ENCODE peak calls at places on chromosomes 3 and 15, in five cellular contexts. One of them, this sample, is unnamed.

GRCh38 chr15:98077186-98077585 is 116.7 kb downstream of the ARRDC4 start:
- DNase-seq in left cardiac atrium: peak
- DNase-seq in ELF-1: peak
- DNase-seq in GM20000: no peak
- DNase-seq in endothelial cell: no peak
- DNase-seq in this sample: no peak

GRCh38 chr3:17686613-17687012 is 55.8 kb downstream of the TBC1D5 start:
- DNase-seq in GM20000: no peak
- DNase-seq in left cardiac atrium: no peak
- DNase-seq in endothelial cell: peak
- DNase-seq in ELF-1: no peak
- DNase-seq in this sample: no peak

GRCh38 chr3:153290278-153291015 is 128.4 kb downstream of the RAP2B start:
- DNase-seq in left cardiac atrium: no peak
- DNase-seq in endothelial cell: no peak
- DNase-seq in ELF-1: no peak
- DNase-seq in GM20000: no peak
- DNase-seq in this sample: peak

GRCh38 chr3:152621006-152621868 is 213.7 kb upstream of the P2RY1 start:
- DNase-seq in GM20000: no peak
- DNase-seq in endothelial cell: no peak
- DNase-seq in left cardiac atrium: no peak
- DNase-seq in ELF-1: no peak
- DNase-seq in this sample: no peak

GRCh38 chr3:50170689-50171088 is 15.6 kb downstream of the SEMA3F start:
- DNase-seq in endothelial cell: no peak
- DNase-seq in left cardiac atrium: peak
- DNase-seq in ELF-1: no peak
- DNase-seq in GM20000: no peak
- DNase-seq in this sample: no peak

GRCh38 chr3:140078940-140079339 is 144.0 kb downstream of the CLSTN2 start:
- DNase-seq in GM20000: no peak
- DNase-seq in ELF-1: no peak
- DNase-seq in left cardiac atrium: no peak
- DNase-seq in endothelial cell: no peak
- DNase-seq in this sample: no peak

GRCh38 chr15:28919679-28920655 is 34.2 kb downstream of the APBA2 start:
- DNase-seq in ELF-1: no peak
- DNase-seq in left cardiac atrium: no peak
- DNase-seq in endothelial cell: no peak
- DNase-seq in GM20000: no peak
- DNase-seq in this sample: no peak

GRCh38 chr15:41490355-41490754 is 3.3 kb upstream of the ITPKA start:
- DNase-seq in left cardiac atrium: no peak
- DNase-seq in endothelial cell: no peak
- DNase-seq in GM20000: peak
- DNase-seq in ELF-1: peak
- DNase-seq in this sample: no peak

GRCh38 chr3:184604039-184604955 is 42.7 kb downstream of the EPHB3 start:
- DNase-seq in ELF-1: peak
- DNase-seq in left cardiac atrium: no peak
- DNase-seq in endothelial cell: peak
- DNase-seq in GM20000: no peak
- DNase-seq in this sample: no peak

GRCh38 chr15:74144153-74144775 is 13.9 kb downstream of the ISLR2 start:
- DNase-seq in endothelial cell: no peak
- DNase-seq in ELF-1: peak
- DNase-seq in GM20000: no peak
- DNase-seq in left cardiac atrium: no peak
- DNase-seq in this sample: no peak

GRCh38 chr15:75091814-75092213 is 68.4 kb downstream of the PPCDC start:
- DNase-seq in endothelial cell: no peak
- DNase-seq in left cardiac atrium: no peak
- DNase-seq in ELF-1: no peak
- DNase-seq in GM20000: no peak
- DNase-seq in this sample: no peak

GRCh38 chr3:98681486-98681885 is 81.7 kb upstream of the ST3GAL6 start:
- DNase-seq in endothelial cell: no peak
- DNase-seq in GM20000: no peak
- DNase-seq in ELF-1: no peak
- DNase-seq in left cardiac atrium: no peak
- DNase-seq in this sample: no peak

GRCh38 chr3:60046212-60046611 is 996.4 kb upstream of the CFAP20DC start:
- DNase-seq in left cardiac atrium: no peak
- DNase-seq in ELF-1: no peak
- DNase-seq in GM20000: no peak
- DNase-seq in endothelial cell: no peak
- DNase-seq in this sample: no peak

GRCh38 chr3:141218204-141218603 is 13.4 kb upstream of the PXYLP1 start:
- DNase-seq in ELF-1: no peak
- DNase-seq in GM20000: no peak
- DNase-seq in left cardiac atrium: no peak
- DNase-seq in endothelial cell: no peak
- DNase-seq in this sample: no peak

GRCh38 chr15:38217788-38218609 is 34.6 kb upstream of the SPRED1 start:
- DNase-seq in left cardiac atrium: no peak
- DNase-seq in endothelial cell: no peak
- DNase-seq in GM20000: no peak
- DNase-seq in ELF-1: no peak
- DNase-seq in this sample: no peak

GRCh38 chr3:126986001-126986400 is 3.1 kb downstream of the PLXNA1 start:
- DNase-seq in GM20000: no peak
- DNase-seq in endothelial cell: no peak
- DNase-seq in ELF-1: no peak
- DNase-seq in left cardiac atrium: no peak
- DNase-seq in this sample: no peak

GRCh38 chr15:95923797-95924196 is 406.7 kb upstream of the NR2F2 start:
- DNase-seq in left cardiac atrium: no peak
- DNase-seq in GM20000: no peak
- DNase-seq in ELF-1: no peak
- DNase-seq in endothelial cell: no peak
- DNase-seq in this sample: no peak

GRCh38 chr3:124492824-124493223 is 237.4 kb upstream of the UMPS start:
- DNase-seq in ELF-1: peak
- DNase-seq in GM20000: peak
- DNase-seq in endothelial cell: peak
- DNase-seq in left cardiac atrium: peak
- DNase-seq in this sample: no peak

GRCh38 chr3:135051409-135051946 is 256.4 kb downstream of the EPHB1 start:
- DNase-seq in endothelial cell: no peak
- DNase-seq in ELF-1: no peak
- DNase-seq in left cardiac atrium: no peak
- DNase-seq in GM20000: no peak
- DNase-seq in this sample: no peak

GRCh38 chr3:9308298-9308990 is 54.4 kb upstream of the THUMPD3 start:
- DNase-seq in GM20000: no peak
- DNase-seq in left cardiac atrium: no peak
- DNase-seq in endothelial cell: no peak
- DNase-seq in ELF-1: no peak
- DNase-seq in this sample: no peak

GRCh38 chr15:41584636-41585139 is 25.7 kb downstream of the TYRO3 start:
- DNase-seq in ELF-1: no peak
- DNase-seq in endothelial cell: no peak
- DNase-seq in GM20000: no peak
- DNase-seq in left cardiac atrium: no peak
- DNase-seq in this sample: no peak

GRCh38 chr3:196793224-196793623 is 53.6 kb downstream of the PAK2 start:
- DNase-seq in GM20000: no peak
- DNase-seq in left cardiac atrium: no peak
- DNase-seq in ELF-1: peak
- DNase-seq in endothelial cell: no peak
- DNase-seq in this sample: no peak

GRCh38 chr3:17631617-17632016 is 110.8 kb downstream of the TBC1D5 start:
- DNase-seq in ELF-1: no peak
- DNase-seq in left cardiac atrium: no peak
- DNase-seq in endothelial cell: no peak
- DNase-seq in GM20000: no peak
- DNase-seq in this sample: no peak

GRCh38 chr3:111616417-111617105 is 21.4 kb upstream of the ZBED2 start:
- DNase-seq in endothelial cell: no peak
- DNase-seq in ELF-1: no peak
- DNase-seq in GM20000: peak
- DNase-seq in left cardiac atrium: no peak
- DNase-seq in this sample: peak

GRCh38 chr15:57019496-57020160 is 101.2 kb downstream of the TCF12 start:
- DNase-seq in left cardiac atrium: peak
- DNase-seq in GM20000: no peak
- DNase-seq in ELF-1: no peak
- DNase-seq in endothelial cell: no peak
- DNase-seq in this sample: no peak

GRCh38 chr15:59001946-59002345 is 14.5 kb downstream of the RNF111 start:
- DNase-seq in left cardiac atrium: no peak
- DNase-seq in endothelial cell: no peak
- DNase-seq in ELF-1: no peak
- DNase-seq in GM20000: no peak
- DNase-seq in this sample: no peak

GRCh38 chr3:12643724-12644123 is 20.2 kb downstream of the RAF1 start:
- DNase-seq in GM20000: no peak
- DNase-seq in left cardiac atrium: no peak
- DNase-seq in ELF-1: no peak
- DNase-seq in endothelial cell: no peak
- DNase-seq in this sample: no peak

GRCh38 chr3:126245811-126246727 is 65.7 kb upstream of the ALDH1L1 start:
- DNase-seq in endothelial cell: peak
- DNase-seq in left cardiac atrium: peak
- DNase-seq in ELF-1: peak
- DNase-seq in GM20000: no peak
- DNase-seq in this sample: no peak

GRCh38 chr3:150345021-150345538 is 63.0 kb upstream of the TSC22D2 start:
- DNase-seq in GM20000: no peak
- DNase-seq in endothelial cell: no peak
- DNase-seq in left cardiac atrium: no peak
- DNase-seq in ELF-1: peak
- DNase-seq in this sample: no peak

GRCh38 chr3:76245073-76245472 is 459.7 kb upstream of the ZNF717 start:
- DNase-seq in GM20000: no peak
- DNase-seq in left cardiac atrium: no peak
- DNase-seq in ELF-1: no peak
- DNase-seq in endothelial cell: no peak
- DNase-seq in this sample: no peak

This sample was measured in CD4-positive, alpha-beta T cell.